ENCODE peak calls at places on chromosomes 4 and X, in five cellular contexts. A is tibial nerve; V is heart left ventricle; N is activated naive CD4-positive, alpha-beta T cell; U is stimulated activated CD8-positive, alpha-beta memory T cell treated with anti-CD3 and anti-CD28 coated beads, Interleukin-15, amount 100 ng/mL, for 1 hour. Z is an unnamed sample.

GRCh38 chr4:19195696-19196095 is 1056.0 kb upstream of the SLIT2 start:
- DNase-seq in A (no peak), N (no peak), U (no peak), V (no peak), Z (no peak)

GRCh38 chrX:150954951-150955350 is 28.2 kb upstream of the HMGB3 start:
- DNase-seq in V (no peak), U (no peak), N (no peak), A (no peak), Z (no peak)

GRCh38 chr4:54898941-54899340 is 226.5 kb downstream of the KDR start:
- DNase-seq in A (no peak), N (no peak), V (no peak), U (no peak), Z (no peak)

GRCh38 chrX:28016823-28017222 is 35.6 kb upstream of the DCAF8L1 start:
- DNase-seq in A (no peak), V (no peak), U (no peak), N (no peak), Z (no peak)

GRCh38 chrX:108070891-108071290 is 20.5 kb downstream of the PSMD10 start:
- DNase-seq in U (no peak), A (no peak), N (no peak), V (no peak), Z (no peak)

GRCh38 chr4:8710946-8711345 is 118.4 kb downstream of the CPZ start:
- DNase-seq in A (no peak), N (no peak), U (no peak), V (no peak), Z (no peak)

GRCh38 chr4:93828332-93828829 is at the start of gene ATOH1:
- DNase-seq in A (no peak), V (no peak), N (no peak), U (no peak), Z (no peak)

GRCh38 chrX:11756354-11757318 is 1.4 kb upstream of the MSL3 start:
- DNase-seq in V (no peak), U (no peak), A (no peak), N (no peak), Z (no peak)

GRCh38 chrX:136198010-136198409 is 50.7 kb downstream of the FHL1 start:
- DNase-seq in V (no peak), A (no peak), U (no peak), N (no peak), Z (no peak)

GRCh38 chrX:107672955-107673378 is 44.7 kb downstream of the PRPS1 start:
- DNase-seq in A (peak), U (no peak), V (peak), N (peak), Z (peak)

GRCh38 chr4:169175035-169175434 is 95.7 kb downstream of the SH3RF1 start:
- DNase-seq in U (no peak), N (no peak), V (no peak), A (no peak), Z (no peak)

GRCh38 chr4:156638332-156638731 is 333.3 kb downstream of the PDGFC start:
- DNase-seq in U (no peak), A (no peak), V (no peak), N (no peak), Z (no peak)

GRCh38 chr4:75325316-75325715 is 188.9 kb downstream of the RCHY1 start:
- DNase-seq in N (no peak), U (no peak), A (no peak), V (no peak), Z (no peak)

GRCh38 chr4:81352476-81352875 is 119.2 kb downstream of the RASGEF1B start:
- DNase-seq in V (no peak), A (no peak), U (no peak), N (no peak), Z (no peak)

GRCh38 chr4:57037982-57038604 is 59.4 kb downstream of the POLR2B start:
- DNase-seq in V (peak), A (peak), U (no peak), N (no peak), Z (no peak)